ENCODE peak calls at places on chromosomes 5 and 9, in nine cellular contexts. J, P, H, Y, Q, U, S, A and N are unnamed samples.
A peak's percentile ranks its signal among the peaks of the same experiment; 100 is the strongest.

GRCh38 chr9:135724186-135724797 is 22.3 kb downstream of the KCNT1 start:
- DNase-seq in J (no peak), P (no peak), H (no peak), Y (no peak), Q (no peak), U (no peak), S (no peak), A (no peak), N (no peak)

GRCh38 chr5:177064500-177065277 is 22.0 kb upstream of the FGFR4 start:
- DNase-seq in J (no peak), P (no peak), H (no peak), Y (no peak), Q (no peak), U (no peak), S (no peak), A (no peak), N (no peak)

GRCh38 chr9:121782514-121783110 is 131.2 kb downstream of the DAB2IP start:
- DNase-seq in J (no peak), P (no peak), H (no peak), Y (no peak), Q (no peak), U (no peak), S (no peak), A (no peak), N (no peak)

GRCh38 chr5:19241690-19242089 is 746.3 kb downstream of the CDH18 start:
- DNase-seq in J (no peak), P (no peak), H (no peak), Y (no peak), Q (no peak), U (no peak), S (no peak), A (no peak), N (no peak)

GRCh38 chr5:28580616-28581015 is 1542.2 kb upstream of the CDH9 start:
- DNase-seq in J (no peak), P (no peak), H (no peak), Y (no peak), Q (no peak), U (peak; percentile 7), S (no peak), A (no peak), N (no peak)

GRCh38 chr5:67221487-67222242 is 25.1 kb upstream of the CD180 start:
- DNase-seq in J (no peak), P (no peak), H (peak; percentile 64), Y (peak; percentile 36), Q (no peak), U (no peak), S (no peak), A (no peak), N (peak; percentile 29)

GRCh38 chr5:157215826-157216167 is 35.2 kb downstream of the ITK start:
- DNase-seq in J (no peak), P (no peak), H (peak; percentile 83), Y (no peak), Q (no peak), U (no peak), S (peak; percentile 45), A (no peak), N (peak; percentile 76)

GRCh38 chr5:138469540-138470321 is 4.5 kb downstream of the EGR1 start:
- DNase-seq in J (peak; percentile 33), P (no peak), H (no peak), Y (no peak), Q (peak; percentile 93), U (no peak), S (peak; percentile 65), A (no peak), N (no peak)

GRCh38 chr5:53366245-53366644 is 114.2 kb upstream of the FST start:
- DNase-seq in J (no peak), P (no peak), H (no peak), Y (no peak), Q (no peak), U (no peak), S (no peak), A (no peak), N (no peak)

GRCh38 chr5:77272206-77272605 is 61.7 kb downstream of the PDE8B start:
- DNase-seq in J (no peak), P (no peak), H (no peak), Y (no peak), Q (no peak), U (no peak), S (no peak), A (no peak), N (no peak)

GRCh38 chr5:133610489-133611356 is 1.6 kb downstream of the FSTL4 start:
- DNase-seq in J (peak; percentile 58), P (peak; percentile 9), H (no peak), Y (peak; percentile 59), Q (no peak), U (peak; percentile 25), S (peak; percentile 83), A (peak; percentile 86), N (no peak)